ENCODE peak calls at places on chromosomes 4 and X, in seven cellular contexts. One of them, this sample, is unnamed.

GRCh38 chr4:67886281-67886680 is 2.5 kb upstream of the TMPRSS11D start:
- DNase-seq in stimulated activated CD8-positive, alpha-beta memory T cell treated with anti-CD3 and anti-CD28 coated beads, Interleukin-15, amount 100 ng/mL, for 4 hours: no peak
- DNase-seq in AML-193: peak; percentile 12
- DNase-seq in stimulated activated naive CD8-positive, alpha-beta T cell treated with anti-CD3 and anti-CD28 coated beads, Interleukin-15, Interleukin-2, amounts not matched to agents 100 U/mL and 50 U/mL, for 24 hours: no peak
- DNase-seq in Karpas-422: no peak
- DNase-seq in dorsolateral prefrontal cortex: no peak
- DNase-seq in NCI-H2029: no peak
- DNase-seq in this sample: no peak

GRCh38 chr4:143768007-143768591 is 67.6 kb upstream of the FREM3 start:
- DNase-seq in stimulated activated CD8-positive, alpha-beta memory T cell treated with anti-CD3 and anti-CD28 coated beads, Interleukin-15, amount 100 ng/mL, for 4 hours: no peak
- DNase-seq in AML-193: no peak
- DNase-seq in stimulated activated naive CD8-positive, alpha-beta T cell treated with anti-CD3 and anti-CD28 coated beads, Interleukin-15, Interleukin-2, amounts not matched to agents 100 U/mL and 50 U/mL, for 24 hours: no peak
- DNase-seq in Karpas-422: no peak
- DNase-seq in dorsolateral prefrontal cortex: no peak
- DNase-seq in NCI-H2029: no peak
- DNase-seq in this sample: no peak

GRCh38 chr4:5921074-5921473 is 28.2 kb upstream of the CRMP1 start:
- DNase-seq in stimulated activated CD8-positive, alpha-beta memory T cell treated with anti-CD3 and anti-CD28 coated beads, Interleukin-15, amount 100 ng/mL, for 4 hours: no peak
- DNase-seq in AML-193: no peak
- DNase-seq in stimulated activated naive CD8-positive, alpha-beta T cell treated with anti-CD3 and anti-CD28 coated beads, Interleukin-15, Interleukin-2, amounts not matched to agents 100 U/mL and 50 U/mL, for 24 hours: no peak
- DNase-seq in Karpas-422: peak; percentile 63
- DNase-seq in dorsolateral prefrontal cortex: peak; percentile 58
- DNase-seq in NCI-H2029: no peak
- DNase-seq in this sample: peak; percentile 59

GRCh38 chrX:41087219-41087618 is 2.0 kb downstream of the USP9X start:
- DNase-seq in stimulated activated CD8-positive, alpha-beta memory T cell treated with anti-CD3 and anti-CD28 coated beads, Interleukin-15, amount 100 ng/mL, for 4 hours: no peak
- DNase-seq in AML-193: no peak
- DNase-seq in stimulated activated naive CD8-positive, alpha-beta T cell treated with anti-CD3 and anti-CD28 coated beads, Interleukin-15, Interleukin-2, amounts not matched to agents 100 U/mL and 50 U/mL, for 24 hours: no peak
- DNase-seq in Karpas-422: no peak
- DNase-seq in dorsolateral prefrontal cortex: no peak
- DNase-seq in NCI-H2029: no peak
- DNase-seq in this sample: no peak

GRCh38 chr4:22906046-22906445 is 213.3 kb downstream of the GBA3 start:
- DNase-seq in stimulated activated CD8-positive, alpha-beta memory T cell treated with anti-CD3 and anti-CD28 coated beads, Interleukin-15, amount 100 ng/mL, for 4 hours: no peak
- DNase-seq in AML-193: no peak
- DNase-seq in stimulated activated naive CD8-positive, alpha-beta T cell treated with anti-CD3 and anti-CD28 coated beads, Interleukin-15, Interleukin-2, amounts not matched to agents 100 U/mL and 50 U/mL, for 24 hours: no peak
- DNase-seq in Karpas-422: no peak
- DNase-seq in dorsolateral prefrontal cortex: no peak
- DNase-seq in NCI-H2029: no peak
- DNase-seq in this sample: no peak

GRCh38 chr4:130468340-130468739 is 1372.4 kb downstream of the C4orf33 start:
- DNase-seq in stimulated activated CD8-positive, alpha-beta memory T cell treated with anti-CD3 and anti-CD28 coated beads, Interleukin-15, amount 100 ng/mL, for 4 hours: no peak
- DNase-seq in AML-193: no peak
- DNase-seq in stimulated activated naive CD8-positive, alpha-beta T cell treated with anti-CD3 and anti-CD28 coated beads, Interleukin-15, Interleukin-2, amounts not matched to agents 100 U/mL and 50 U/mL, for 24 hours: no peak
- DNase-seq in Karpas-422: no peak
- DNase-seq in dorsolateral prefrontal cortex: no peak
- DNase-seq in NCI-H2029: no peak
- DNase-seq in this sample: peak; percentile 65

GRCh38 chr4:242121-242848 is 63.0 kb downstream of the ZNF732 start:
- DNase-seq in stimulated activated CD8-positive, alpha-beta memory T cell treated with anti-CD3 and anti-CD28 coated beads, Interleukin-15, amount 100 ng/mL, for 4 hours: peak; percentile 42
- DNase-seq in AML-193: peak; percentile 84
- DNase-seq in stimulated activated naive CD8-positive, alpha-beta T cell treated with anti-CD3 and anti-CD28 coated beads, Interleukin-15, Interleukin-2, amounts not matched to agents 100 U/mL and 50 U/mL, for 24 hours: peak; percentile 56
- DNase-seq in Karpas-422: peak; percentile 93
- DNase-seq in dorsolateral prefrontal cortex: peak; percentile 53
- DNase-seq in NCI-H2029: peak; percentile 72
- DNase-seq in this sample: peak; percentile 86

GRCh38 chr4:162659716-162660115 is 495.9 kb upstream of the FSTL5 start:
- DNase-seq in stimulated activated CD8-positive, alpha-beta memory T cell treated with anti-CD3 and anti-CD28 coated beads, Interleukin-15, amount 100 ng/mL, for 4 hours: no peak
- DNase-seq in AML-193: no peak
- DNase-seq in stimulated activated naive CD8-positive, alpha-beta T cell treated with anti-CD3 and anti-CD28 coated beads, Interleukin-15, Interleukin-2, amounts not matched to agents 100 U/mL and 50 U/mL, for 24 hours: no peak
- DNase-seq in Karpas-422: no peak
- DNase-seq in dorsolateral prefrontal cortex: no peak
- DNase-seq in NCI-H2029: no peak
- DNase-seq in this sample: no peak

GRCh38 chr4:1241936-1242505 is 6.9 kb downstream of the CTBP1 start:
- DNase-seq in stimulated activated CD8-positive, alpha-beta memory T cell treated with anti-CD3 and anti-CD28 coated beads, Interleukin-15, amount 100 ng/mL, for 4 hours: no peak
- DNase-seq in AML-193: no peak
- DNase-seq in stimulated activated naive CD8-positive, alpha-beta T cell treated with anti-CD3 and anti-CD28 coated beads, Interleukin-15, Interleukin-2, amounts not matched to agents 100 U/mL and 50 U/mL, for 24 hours: no peak
- DNase-seq in Karpas-422: no peak
- DNase-seq in dorsolateral prefrontal cortex: no peak
- DNase-seq in NCI-H2029: no peak
- DNase-seq in this sample: no peak

This sample was measured in SJCRH30.